ENCODE peak calls at places on chromosomes 4 and X, in five cellular contexts. U is suprapubic skin, E is transverse colon, Y is H1, P is HepG2. C is an unnamed sample.

GRCh38 chr4:48722509-48723446 is 57.3 kb downstream of the FRYL start:
- DNase-seq in U (no peak), E (no peak), Y (no peak), P (no peak), C (no peak)

GRCh38 chr4:122806981-122807679 is 19.5 kb upstream of the FGF2 start:
- DNase-seq in U (no peak), E (no peak), Y (no peak), P (no peak), C (no peak)

GRCh38 chrX:139158256-139158655 is 372.3 kb upstream of the F9 start:
- DNase-seq in U (no peak), E (no peak), Y (no peak), P (no peak), C (no peak)

GRCh38 chr4:24042094-24042493 is 152.2 kb upstream of the PPARGC1A start:
- DNase-seq in U (no peak), E (no peak), Y (no peak), P (no peak), C (no peak)

GRCh38 chr4:55819634-55820033 is at the start of gene EXOC1L:
- DNase-seq in U (no peak), E (no peak), Y (peak; percentile 73), P (peak; percentile 7), C (no peak)

GRCh38 chr4:155618183-155618838 is 48.3 kb upstream of the GUCY1A1 start:
- DNase-seq in U (no peak), E (no peak), Y (no peak), P (no peak), C (no peak)

GRCh38 chr4:173489514-173489913 is 40.5 kb downstream of the HAND2 start:
- DNase-seq in U (no peak), E (no peak), Y (no peak), P (no peak), C (no peak)

GRCh38 chr4:7964459-7964858 is 24.8 kb upstream of the AFAP1 start:
- DNase-seq in U (no peak), E (no peak), Y (no peak), P (no peak), C (no peak)

GRCh38 chr4:151117371-151117962 is 18.0 kb downstream of the RPS3A start:
- DNase-seq in U (no peak), E (peak; percentile 63), Y (no peak), P (peak; percentile 78), C (no peak)

GRCh38 chrX:12984629-12985303 is 9.9 kb downstream of the TMSB4X start:
- DNase-seq in U (no peak), E (peak; percentile 73), Y (no peak), P (no peak), C (no peak)

GRCh38 chr4:1978226-1978625 is 30.5 kb downstream of the NELFA start:
- DNase-seq in U (no peak), E (no peak), Y (no peak), P (no peak), C (no peak)

GRCh38 chr4:155512069-155512468 is 135.3 kb upstream of the MAP9 start:
- DNase-seq in U (no peak), E (no peak), Y (no peak), P (no peak), C (no peak)

DNA sequence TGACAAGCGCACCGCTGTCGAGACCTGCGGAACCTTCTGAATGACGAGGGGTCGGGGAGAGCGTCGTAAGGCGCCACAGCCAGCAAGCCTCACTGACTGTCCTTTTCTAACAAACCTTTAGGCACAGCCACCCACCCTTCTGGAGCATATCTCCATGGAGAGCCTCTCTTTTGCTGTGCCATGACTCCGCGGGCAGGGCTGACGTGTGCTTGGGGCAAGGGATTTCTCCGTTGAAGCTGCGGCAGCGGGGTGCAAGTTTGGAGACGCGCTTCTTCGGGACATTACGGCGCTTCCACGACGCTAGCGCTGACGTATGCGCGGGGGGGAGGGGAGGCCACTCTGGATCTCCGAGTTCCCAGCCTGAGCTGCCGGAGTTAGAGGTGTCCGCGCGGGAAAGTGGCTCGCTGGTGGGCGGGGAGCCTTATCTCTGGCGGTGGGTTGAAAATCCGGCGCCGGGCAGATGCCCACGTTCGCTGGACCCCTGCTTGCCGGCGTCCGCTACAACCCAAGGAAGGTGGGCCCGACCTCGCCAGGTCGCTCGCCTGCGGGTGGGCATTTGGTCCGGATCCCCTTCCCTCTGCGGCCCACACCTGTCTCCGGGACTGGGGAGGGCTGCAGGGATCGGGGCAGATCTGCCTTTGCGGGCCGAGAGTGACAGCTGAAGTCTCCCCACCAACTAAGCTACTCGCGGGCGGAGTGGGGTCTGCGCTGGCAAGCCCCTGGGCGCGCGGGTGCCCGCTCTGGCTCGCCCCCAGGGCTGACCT is 540 bp upstream of the SLC10A7 start:
- DNase-seq in U (peak; percentile 92), E (peak; percentile 95), Y (peak; percentile 33), P (peak; percentile 63), C (peak; percentile 58)
- H3K27ac ChIP-seq in U (peak overlapping the region; percentile 68), E (peak overlapping the region; percentile 86), Y (no peak overlapping the region), P (peak overlapping the region; percentile 92), C (peak overlapping the region; percentile 85)

GRCh38 chr4:168601899-168602298 is 105.0 kb downstream of the PALLD start:
- DNase-seq in U (no peak), E (no peak), Y (no peak), P (no peak), C (no peak)

GRCh38 chr4:168605411-168605810 is 108.6 kb downstream of the PALLD start:
- DNase-seq in U (no peak), E (no peak), Y (no peak), P (no peak), C (no peak)

GRCh38 chr4:168600796-168601583 is 104.1 kb downstream of the PALLD start:
- DNase-seq in U (no peak), E (no peak), Y (no peak), P (no peak), C (no peak)

GRCh38 chr4:168607215-168607614 is 110.4 kb downstream of the PALLD start:
- DNase-seq in U (no peak), E (no peak), Y (no peak), P (no peak), C (no peak)

DNA sequence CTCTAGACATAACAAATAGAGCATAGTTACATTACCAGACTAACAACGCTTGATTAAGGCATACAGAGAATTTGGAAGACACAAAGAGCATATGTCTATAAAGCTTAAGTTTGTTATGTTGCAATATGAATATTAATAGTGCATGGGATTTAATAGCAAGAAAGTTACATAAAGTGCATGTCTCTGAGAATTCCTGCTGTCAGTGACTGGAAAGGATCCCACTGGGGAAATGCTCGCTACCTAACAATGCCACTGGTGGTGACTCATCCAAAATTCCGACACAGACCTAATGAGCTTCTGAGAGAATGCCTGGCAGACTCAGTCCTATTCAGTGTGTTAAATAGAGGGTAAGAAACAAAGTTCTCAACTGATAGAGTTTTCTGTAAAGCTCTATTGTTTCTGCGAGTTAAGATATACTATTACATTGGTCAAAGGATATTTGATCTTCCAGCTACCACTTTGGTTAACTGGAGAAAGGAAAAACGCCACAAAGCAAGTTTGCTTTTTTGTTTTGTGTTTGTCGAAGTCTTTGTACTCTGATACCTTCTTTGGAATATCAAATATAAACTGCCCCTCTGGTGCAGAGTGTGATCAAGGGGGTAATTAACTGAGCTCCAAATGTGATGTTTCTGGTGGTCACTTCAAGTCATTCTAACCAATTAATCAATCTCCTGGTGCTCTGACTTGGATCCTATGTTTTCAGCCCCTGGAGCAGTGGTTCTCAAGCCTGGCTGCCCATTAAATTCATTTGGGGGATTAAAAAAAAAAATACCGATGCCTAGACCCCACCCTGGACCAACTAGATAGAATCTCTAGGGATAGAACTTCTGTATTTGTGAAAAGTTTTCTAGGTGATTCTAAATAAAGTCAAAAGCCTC is 107.9 kb downstream of the PALLD start:
- DNase-seq in U (no peak), E (no peak), Y (no peak), P (no peak), C (no peak)
- TF ChIP-seq POLR2AphosphoS5 in U (no peak), E (no peak), Y (no peak), P (no peak), C (no peak)

GRCh38 chr4:184846531-184846930 is 20.8 kb upstream of the ACSL1 start:
- DNase-seq in U (no peak), E (no peak), Y (no peak), P (no peak), C (no peak)
- H3K27ac ChIP-seq in U (no peak overlapping the region), E (no peak overlapping the region), Y (no peak overlapping the region), P (no peak overlapping the region), C (no peak overlapping the region)

DNA sequence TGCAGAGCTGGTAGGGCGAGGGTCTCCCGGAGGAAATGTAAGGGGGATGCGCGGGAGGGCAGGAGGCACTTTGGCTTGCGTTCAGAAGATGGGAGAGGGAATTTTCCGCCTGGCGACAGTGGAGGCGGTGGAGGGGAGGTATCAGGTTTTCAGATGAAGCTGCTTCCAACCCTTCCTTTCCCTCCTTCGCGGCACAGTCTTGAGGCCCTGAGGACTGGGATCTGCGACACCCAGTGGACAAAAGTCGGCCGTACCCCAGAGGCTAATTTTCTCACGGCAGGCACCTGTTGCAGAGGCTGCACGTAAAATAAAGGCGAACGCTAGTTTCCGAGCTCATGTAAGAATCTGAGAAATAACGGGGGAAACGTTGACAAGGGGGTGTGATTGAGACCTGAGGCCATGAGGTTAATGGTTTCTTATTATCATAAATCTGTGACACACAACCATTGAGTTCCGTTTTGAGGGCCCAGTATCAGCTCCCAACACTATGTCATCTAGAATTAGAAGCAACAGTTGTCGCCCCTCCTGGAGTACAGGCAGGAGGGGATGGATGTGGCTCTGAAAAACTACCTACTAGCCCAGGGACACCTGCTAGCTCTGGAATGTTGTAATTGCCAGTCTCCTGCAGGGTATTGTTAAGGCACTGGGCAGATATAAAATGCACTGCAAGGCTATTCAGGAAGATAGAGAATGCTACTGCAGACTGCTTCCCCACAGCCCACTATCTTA is 1.1 kb downstream of the ZCCHC18 start:
- DNase-seq in U (no peak), E (peak; percentile 53), Y (no peak), P (peak; percentile 2), C (no peak)
- TF ChIP-seq POLR2AphosphoS5 in U (no peak), E (no peak), Y (no peak), P (no peak), C (no peak)